ENCODE peak calls at places on chromosomes 3 and 15, in eight cellular contexts. P is smooth muscle cell of the brain vasculature, Z is Kasumi-1, M is islet precursor cell, O is neural progenitor cell, Y is HEK293T, U is AG09309, S is T follicular helper cell. J is an unnamed sample.

GRCh38 chr3:61876797-61877196 is 315.4 kb downstream of the PTPRG start:
- DNase-seq in Z (no peak), O (no peak), P (no peak), Y (no peak), M (no peak), U (peak), S (no peak), J (no peak)

GRCh38 chr3:94098487-94098886 is 35.6 kb downstream of the NSUN3 start:
- DNase-seq in P (no peak), S (no peak), M (no peak), U (no peak), O (no peak), Y (no peak), Z (peak), J (no peak)

GRCh38 chr3:184428561-184429175 is 48.8 kb downstream of the CHRD start:
- DNase-seq in Y (no peak), M (no peak), Z (no peak), S (no peak), O (no peak), U (no peak), P (no peak), J (no peak)

GRCh38 chr15:41559489-41560177 is 621 bp downstream of the TYRO3 start:
- DNase-seq in Y (no peak), U (no peak), O (peak), M (no peak), S (no peak), Z (no peak), P (no peak), J (no peak)

GRCh38 chr3:132283440-132283839 is 33.8 kb upstream of the ACP3 start:
- DNase-seq in Y (no peak), U (no peak), Z (peak), M (peak), P (no peak), O (no peak), S (no peak), J (no peak)

GRCh38 chr15:38414351-38414750 is 39.6 kb upstream of the FAM98B start:
- DNase-seq in U (peak), M (peak), O (peak), Z (peak), Y (peak), S (no peak), P (peak), J (no peak)

GRCh38 chr3:194323785-194324735 is 27.1 kb downstream of the CPN2 start:
- DNase-seq in Y (peak), Z (no peak), O (peak), S (no peak), P (no peak), M (peak), U (no peak), J (no peak)

GRCh38 chr3:107999215-107999775 is 91.5 kb downstream of the CD47 start:
- DNase-seq in Y (no peak), S (no peak), M (peak), U (no peak), Z (no peak), O (peak), P (no peak), J (no peak)

GRCh38 chr3:38349684-38350359 is 3.2 kb downstream of the XYLB start:
- DNase-seq in P (no peak), Y (no peak), S (no peak), U (no peak), M (no peak), O (no peak), Z (no peak), J (no peak)

GRCh38 chr15:41936155-41936554 is 36.2 kb downstream of the EHD4 start:
- DNase-seq in Y (no peak), U (no peak), M (no peak), S (no peak), P (no peak), O (no peak), Z (no peak), J (no peak)

GRCh38 chr3:54321515-54321914 is 199.2 kb downstream of the CACNA2D3 start:
- DNase-seq in Z (no peak), Y (no peak), S (no peak), M (peak), U (no peak), O (peak), P (no peak), J (no peak)

GRCh38 chr3:60582285-60582684 is 669.0 kb downstream of the FHIT start:
- DNase-seq in U (no peak), O (no peak), Z (peak), S (no peak), P (no peak), Y (no peak), M (no peak), J (no peak)

GRCh38 chr3:50549226-50549625 is 18.3 kb downstream of the C3orf18 start:
- DNase-seq in O (no peak), U (no peak), S (no peak), P (no peak), Z (no peak), Y (no peak), M (no peak), J (no peak)

GRCh38 chr3:131796558-131796957 is 238.3 kb downstream of the CPNE4 start:
- DNase-seq in O (peak), S (no peak), Y (no peak), P (no peak), Z (peak), M (no peak), U (no peak), J (no peak)

GRCh38 chr15:70200511-70200991 is 102.8 kb upstream of the TLE3 start:
- DNase-seq in Y (no peak), P (no peak), S (no peak), U (no peak), Z (no peak), M (peak), O (no peak), J (no peak)

GRCh38 chr3:33658971-33659848 is 58.8 kb downstream of the CLASP2 start:
- DNase-seq in Y (peak), P (peak), U (no peak), S (no peak), M (peak), O (peak), Z (peak), J (no peak)